ENCODE peak calls at places on chromosomes 3 and 15, in nine cellular contexts. Q, K, E, X, B, M, F, T and J are unnamed samples.

GRCh38 chr3:32725721-32726120 is 40.7 kb downstream of the CNOT10 start:
- DNase-seq in B (no peak), F (no peak), Q (no peak), E (no peak), T (peak), M (no peak), K (peak), X (no peak), J (no peak)

GRCh38 chr15:38714309-38715072 is 149.9 kb upstream of the RASGRP1 start:
- DNase-seq in Q (no peak), B (no peak), E (peak), F (no peak), M (no peak), X (peak), K (peak), T (peak), J (no peak)

GRCh38 chr3:119781330-119782198 is at the start of gene NR1I2:
- DNase-seq in F (no peak), X (no peak), T (no peak), Q (no peak), M (no peak), B (no peak), E (no peak), K (no peak), J (no peak)

GRCh38 chr3:66354001-66354400 is 133.2 kb downstream of the SLC25A26 start:
- DNase-seq in X (no peak), K (no peak), M (no peak), Q (no peak), F (no peak), T (no peak), E (no peak), B (no peak), J (no peak)

GRCh38 chr3:138768946-138769345 is 65.8 kb downstream of the PIK3CB start:
- DNase-seq in B (no peak), F (no peak), Q (no peak), K (no peak), E (no peak), M (no peak), X (no peak), T (no peak), J (no peak)

GRCh38 chr15:39748276-39748675 is 34.4 kb downstream of the FSIP1 start:
- DNase-seq in T (peak), K (peak), Q (no peak), X (no peak), F (no peak), M (no peak), B (no peak), E (peak), J (no peak)

GRCh38 chr3:74646094-74646493 is 31.6 kb upstream of the CNTN3 start:
- DNase-seq in K (no peak), B (no peak), F (no peak), T (no peak), E (no peak), X (no peak), Q (no peak), M (no peak), J (no peak)

GRCh38 chr15:96171842-96172241 is 158.7 kb upstream of the NR2F2 start:
- DNase-seq in T (no peak), F (no peak), X (no peak), K (no peak), E (no peak), Q (no peak), M (no peak), B (no peak), J (no peak)

GRCh38 chr15:41930867-41931222 is 37.0 kb upstream of the SPTBN5 start:
- DNase-seq in F (no peak), T (no peak), E (no peak), M (no peak), Q (no peak), B (no peak), X (no peak), K (no peak), J (no peak)

GRCh38 chr15:37061996-37062395 is 38.4 kb downstream of the MEIS2 start:
- DNase-seq in X (no peak), M (no peak), E (no peak), F (no peak), T (no peak), B (no peak), Q (no peak), K (peak), J (no peak)

GRCh38 chr3:46972396-46972795 is 4.1 kb downstream of the CCDC12 start:
- DNase-seq in Q (no peak), T (no peak), F (no peak), K (no peak), M (no peak), E (no peak), B (no peak), X (no peak), J (no peak)

GRCh38 chr15:62444104-62445027 is 279.3 kb upstream of the C2CD4B start:
- DNase-seq in T (peak), E (no peak), M (no peak), X (peak), K (peak), Q (no peak), F (no peak), B (no peak), J (no peak)

GRCh38 chr3:43871627-43872245 is 181.0 kb downstream of the ABHD5 start:
- DNase-seq in F (no peak), X (no peak), Q (no peak), E (no peak), M (no peak), T (no peak), K (peak), B (no peak), J (no peak)

GRCh38 chr3:149342413-149343340 is 9.2 kb upstream of the TM4SF18 start:
- DNase-seq in K (peak), X (peak), E (no peak), B (no peak), Q (no peak), M (no peak), T (peak), F (no peak), J (no peak)

GRCh38 chr15:29596266-29596665 is 226.0 kb downstream of the TJP1 start:
- DNase-seq in B (no peak), M (no peak), F (no peak), E (peak), K (peak), T (no peak), Q (no peak), X (peak), J (no peak)

GRCh38 chr15:95996494-95996893 is 334.0 kb upstream of the NR2F2 start:
- DNase-seq in Q (no peak), K (peak), F (no peak), E (no peak), M (no peak), T (no peak), X (no peak), B (no peak), J (no peak)

GRCh38 chr15:90184119-90184785 is 16.9 kb upstream of the SEMA4B start:
- DNase-seq in M (peak), F (peak), K (peak), X (no peak), T (peak), E (peak), Q (peak), B (peak), J (no peak)

GRCh38 chr3:181403876-181404660 is 307.7 kb upstream of the SOX2 start:
- DNase-seq in K (no peak), Q (no peak), E (no peak), M (no peak), T (no peak), B (no peak), X (no peak), F (no peak), J (no peak)

GRCh38 chr3:130243808-130244207 is 101.7 kb upstream of the COL6A5 start:
- DNase-seq in Q (no peak), K (no peak), B (no peak), T (no peak), E (no peak), F (no peak), M (no peak), X (no peak), J (no peak)

GRCh38 chr15:23482228-23482627 is 35.2 kb upstream of the GOLGA6L2 start:
- DNase-seq in T (no peak), E (no peak), B (no peak), Q (no peak), M (no peak), K (no peak), X (no peak), F (no peak), J (no peak)

GRCh38 chr3:19725000-19725399 is 209.0 kb downstream of the EFHB start:
- DNase-seq in M (no peak), K (no peak), X (no peak), B (no peak), F (no peak), E (no peak), T (no peak), Q (no peak), J (no peak)

GRCh38 chr3:129934234-129935123 is 40.0 kb upstream of the TRH start:
- DNase-seq in X (no peak), E (peak), F (no peak), M (no peak), Q (no peak), B (no peak), T (no peak), K (peak), J (no peak)